ENCODE peak calls at places on chromosomes 2 and 18, in four cellular contexts. One of them, this sample, is unnamed.

GRCh38 chr2:2847131-2847740 is 516.2 kb upstream of the MYT1L start:
- DNase-seq in astrocyte of the cerebellum: no peak
- DNase-seq in ecto neural progenitor cell: no peak
- DNase-seq in stimulated activated CD4-positive, alpha-beta T cell treated with anti-CD3 and anti-CD28 coated beads, Interleukin-12 subunit alpha, Interleukin-12 subunit beta, amount 100 ng/mL, for 4 hours: no peak
- DNase-seq in this sample: no peak

GRCh38 chr2:140639628-140640027 is 1491.2 kb downstream of the LRP1B start:
- DNase-seq in ecto neural progenitor cell: no peak
- DNase-seq in astrocyte of the cerebellum: no peak
- DNase-seq in stimulated activated CD4-positive, alpha-beta T cell treated with anti-CD3 and anti-CD28 coated beads, Interleukin-12 subunit alpha, Interleukin-12 subunit beta, amount 100 ng/mL, for 4 hours: no peak
- DNase-seq in this sample: no peak

GRCh38 chr2:183063083-183063482 is 15.5 kb upstream of the DUSP19 start:
- DNase-seq in stimulated activated CD4-positive, alpha-beta T cell treated with anti-CD3 and anti-CD28 coated beads, Interleukin-12 subunit alpha, Interleukin-12 subunit beta, amount 100 ng/mL, for 4 hours: no peak
- DNase-seq in ecto neural progenitor cell: no peak
- DNase-seq in astrocyte of the cerebellum: no peak
- DNase-seq in this sample: peak

GRCh38 chr2:60565472-60565871 is 12.0 kb upstream of the BCL11A start:
- DNase-seq in stimulated activated CD4-positive, alpha-beta T cell treated with anti-CD3 and anti-CD28 coated beads, Interleukin-12 subunit alpha, Interleukin-12 subunit beta, amount 100 ng/mL, for 4 hours: no peak
- DNase-seq in ecto neural progenitor cell: no peak
- DNase-seq in astrocyte of the cerebellum: no peak
- DNase-seq in this sample: peak

GRCh38 chr2:191552036-191552435 is 125.9 kb upstream of the NABP1 start:
- DNase-seq in ecto neural progenitor cell: no peak
- DNase-seq in astrocyte of the cerebellum: no peak
- DNase-seq in stimulated activated CD4-positive, alpha-beta T cell treated with anti-CD3 and anti-CD28 coated beads, Interleukin-12 subunit alpha, Interleukin-12 subunit beta, amount 100 ng/mL, for 4 hours: no peak
- DNase-seq in this sample: no peak

GRCh38 chr18:77131100-77131651 is 1.4 kb downstream of the MBP start:
- DNase-seq in astrocyte of the cerebellum: no peak
- DNase-seq in ecto neural progenitor cell: peak
- DNase-seq in stimulated activated CD4-positive, alpha-beta T cell treated with anti-CD3 and anti-CD28 coated beads, Interleukin-12 subunit alpha, Interleukin-12 subunit beta, amount 100 ng/mL, for 4 hours: peak
- DNase-seq in this sample: peak

GRCh38 chr2:172429351-172429968 is 2.1 kb downstream of the ITGA6 start:
- DNase-seq in astrocyte of the cerebellum: no peak
- DNase-seq in ecto neural progenitor cell: no peak
- DNase-seq in stimulated activated CD4-positive, alpha-beta T cell treated with anti-CD3 and anti-CD28 coated beads, Interleukin-12 subunit alpha, Interleukin-12 subunit beta, amount 100 ng/mL, for 4 hours: no peak
- DNase-seq in this sample: peak

GRCh38 chr18:41457730-41458129 is 497.3 kb upstream of the PIK3C3 start:
- DNase-seq in ecto neural progenitor cell: no peak
- DNase-seq in stimulated activated CD4-positive, alpha-beta T cell treated with anti-CD3 and anti-CD28 coated beads, Interleukin-12 subunit alpha, Interleukin-12 subunit beta, amount 100 ng/mL, for 4 hours: no peak
- DNase-seq in astrocyte of the cerebellum: no peak
- DNase-seq in this sample: no peak

GRCh38 chr2:62627667-62628066 is 77.8 kb upstream of the EHBP1 start:
- DNase-seq in stimulated activated CD4-positive, alpha-beta T cell treated with anti-CD3 and anti-CD28 coated beads, Interleukin-12 subunit alpha, Interleukin-12 subunit beta, amount 100 ng/mL, for 4 hours: no peak
- DNase-seq in ecto neural progenitor cell: no peak
- DNase-seq in astrocyte of the cerebellum: no peak
- DNase-seq in this sample: no peak

GRCh38 chr2:88350641-88351601 is 101.6 kb downstream of the FOXI3 start:
- DNase-seq in astrocyte of the cerebellum: no peak
- DNase-seq in stimulated activated CD4-positive, alpha-beta T cell treated with anti-CD3 and anti-CD28 coated beads, Interleukin-12 subunit alpha, Interleukin-12 subunit beta, amount 100 ng/mL, for 4 hours: peak
- DNase-seq in ecto neural progenitor cell: peak
- DNase-seq in this sample: peak

GRCh38 chr18:5895886-5896740 is 791 bp upstream of the TMEM200C start:
- DNase-seq in ecto neural progenitor cell: peak
- DNase-seq in stimulated activated CD4-positive, alpha-beta T cell treated with anti-CD3 and anti-CD28 coated beads, Interleukin-12 subunit alpha, Interleukin-12 subunit beta, amount 100 ng/mL, for 4 hours: no peak
- DNase-seq in astrocyte of the cerebellum: peak
- DNase-seq in this sample: no peak

This sample was measured in dermis blood vessel endothelial cell.